ENCODE peak calls at places on chromosomes 2 and 18, in six cellular contexts. A is ureter; E is effector memory CD8-positive, alpha-beta T cell; Y is mesenchymal stem cell; F is NCI-H1092; V is NT2/D1. I is an unnamed sample.

GRCh38 chr2:13056259-13056843 is 339.6 kb downstream of the TRIB2 start:
- DNase-seq in F (no peak), V (peak; percentile 5), A (no peak), Y (peak; percentile 12), E (no peak), I (no peak)

GRCh38 chr2:147086715-147087114 is 758.1 kb upstream of the ACVR2A start:
- DNase-seq in E (no peak), F (no peak), Y (no peak), V (no peak), A (no peak), I (no peak)

GRCh38 chr2:28343971-28344715 is 48.5 kb upstream of the FOSL2 start:
- DNase-seq in F (no peak), Y (no peak), E (no peak), A (no peak), V (no peak), I (no peak)

GRCh38 chr2:99159594-99159993 is 4.8 kb downstream of the LIPT1 start:
- DNase-seq in Y (no peak), F (no peak), A (no peak), V (no peak), E (no peak), I (no peak)

GRCh38 chr2:222038086-222038802 is 260.6 kb downstream of the PAX3 start:
- DNase-seq in E (no peak), Y (peak; percentile 24), F (no peak), A (no peak), V (no peak), I (no peak)

GRCh38 chr2:40101076-40101688 is 322.1 kb upstream of the THUMPD2 start:
- DNase-seq in E (no peak), A (no peak), Y (peak; percentile 88), V (no peak), F (no peak), I (no peak)

GRCh38 chr2:218301176-218301819 is 9.0 kb upstream of the TMBIM1 start:
- DNase-seq in V (peak; percentile 92), Y (peak; percentile 83), F (peak; percentile 73), A (peak; percentile 93), E (peak; percentile 89), I (no peak)

GRCh38 chr18:58307441-58307840 is 263.4 kb downstream of the NEDD4L start:
- DNase-seq in Y (no peak), V (no peak), A (no peak), E (no peak), F (no peak), I (no peak)

GRCh38 chr2:191250400-191250799 is 5.2 kb downstream of the MYO1B start:
- DNase-seq in A (no peak), Y (peak; percentile 28), E (no peak), F (no peak), V (no peak), I (no peak)

GRCh38 chr2:20641123-20641985 is 9.5 kb downstream of the HS1BP3 start:
- DNase-seq in V (no peak), E (no peak), F (no peak), Y (peak; percentile 77), A (no peak), I (no peak)

GRCh38 chr2:240229603-240230423 is 89.4 kb upstream of the OTOS start:
- DNase-seq in V (no peak), A (peak; percentile 38), F (no peak), Y (no peak), E (no peak), I (peak; percentile 89)

GRCh38 chr2:63698825-63699548 is 110.2 kb downstream of the MDH1 start:
- DNase-seq in E (no peak), V (peak; percentile 38), Y (peak; percentile 93), F (no peak), A (peak; percentile 51), I (no peak)

GRCh38 chr2:172564376-172564775 is 8.5 kb downstream of the PDK1 start:
- DNase-seq in E (no peak), F (no peak), Y (no peak), V (no peak), A (no peak), I (no peak)

GRCh38 chr2:85838181-85838580 is 50.6 kb downstream of the ST3GAL5 start:
- DNase-seq in E (no peak), A (peak; percentile 28), Y (no peak), V (no peak), F (no peak), I (no peak)

GRCh38 chr2:223084873-223085272 is 32.9 kb downstream of the KCNE4 start:
- DNase-seq in V (peak; percentile 49), E (no peak), F (no peak), Y (no peak), A (no peak), I (no peak)

GRCh38 chr2:179438653-179439052 is 174.0 kb upstream of the SESTD1 start:
- DNase-seq in F (no peak), E (no peak), V (no peak), Y (no peak), A (no peak), I (no peak)

GRCh38 chr2:182023235-182023634 is 37.6 kb downstream of the PPP1R1C start:
- DNase-seq in A (no peak), E (no peak), Y (no peak), F (no peak), V (no peak), I (no peak)

GRCh38 chr18:1014496-1014895 is 109.8 kb downstream of the ADCYAP1 start:
- DNase-seq in Y (peak; percentile 43), E (no peak), V (no peak), F (no peak), A (no peak), I (no peak)

GRCh38 chr18:40529478-40529877 is 1425.6 kb upstream of the PIK3C3 start:
- DNase-seq in A (no peak), E (no peak), V (no peak), F (no peak), Y (peak; percentile 14), I (no peak)

GRCh38 chr2:9815844-9816279 is 27.4 kb upstream of the TAF1B start:
- DNase-seq in V (no peak), E (no peak), A (no peak), Y (peak; percentile 4), F (no peak), I (no peak)

GRCh38 chr2:134513468-134513810 is 205.4 kb downstream of the TMEM163 start:
- DNase-seq in A (no peak), Y (no peak), E (no peak), F (no peak), V (no peak), I (no peak)

GRCh38 chr2:240564571-240565266 is 3.6 kb upstream of the RNPEPL1 start:
- DNase-seq in A (peak; percentile 42), E (no peak), V (no peak), Y (peak; percentile 90), F (no peak), I (no peak)

GRCh38 chr2:197869501-197870111 is 65.2 kb downstream of the PLCL1 start:
- DNase-seq in Y (peak; percentile 50), E (no peak), F (no peak), V (no peak), A (no peak), I (no peak)

GRCh38 chr2:118842687-118843491 is 4.6 kb downstream of the EN1 start:
- DNase-seq in Y (no peak), F (no peak), V (no peak), E (no peak), A (no peak), I (no peak)

GRCh38 chr2:27807476-27807875 is 36.0 kb downstream of the MRPL33 start:
- DNase-seq in A (no peak), Y (peak; percentile 26), F (no peak), V (no peak), E (no peak), I (no peak)

GRCh38 chr2:7726989-7727388 is 809.8 kb downstream of the RNF144A start:
- DNase-seq in V (no peak), F (no peak), A (no peak), Y (no peak), E (no peak), I (no peak)

GRCh38 chr2:95307036-95307435 is 9.9 kb downstream of the KCNIP3 start:
- DNase-seq in F (no peak), A (no peak), V (no peak), E (no peak), Y (no peak), I (no peak)

GRCh38 chr2:168030862-168031624 is 216.4 kb downstream of the STK39 start:
- DNase-seq in E (no peak), V (no peak), F (no peak), A (no peak), Y (peak; percentile 82), I (no peak)

GRCh38 chr18:37393945-37394609 is 171.5 kb downstream of the CELF4 start:
- DNase-seq in V (peak; percentile 43), E (no peak), A (peak; percentile 69), F (peak; percentile 71), Y (peak; percentile 89), I (no peak)

GRCh38 chr2:119732451-119733164 is 27.1 kb upstream of the PTPN4 start:
- DNase-seq in A (no peak), E (no peak), Y (no peak), F (no peak), V (no peak), I (no peak)

GRCh38 chr2:15973446-15974202 is 33.3 kb downstream of the MYCN start:
- DNase-seq in F (no peak), A (no peak), V (no peak), Y (no peak), E (no peak), I (no peak)

GRCh38 chr2:65063426-65063825 is 7.2 kb downstream of the CEP68 start:
- DNase-seq in F (no peak), E (no peak), Y (no peak), V (no peak), A (no peak), I (no peak)

GRCh38 chr2:169734172-169734847 is 678 bp downstream of the KLHL23 start:
- DNase-seq in E (no peak), Y (peak; percentile 22), A (no peak), V (no peak), F (peak; percentile 2), I (no peak)

GRCh38 chr2:129011466-129012061 is 692.9 kb upstream of the HS6ST1 start:
- DNase-seq in F (no peak), A (no peak), E (no peak), Y (no peak), V (no peak), I (peak; percentile 88)

GRCh38 chr2:237297421-237298155 is 116.4 kb downstream of the COL6A3 start:
- DNase-seq in V (no peak), Y (peak; percentile 71), F (no peak), A (no peak), E (no peak), I (no peak)

GRCh38 chr2:164458801-164459200 is 162.5 kb downstream of the GRB14 start:
- DNase-seq in E (no peak), V (peak; percentile 16), Y (no peak), A (no peak), F (no peak), I (no peak)

GRCh38 chr2:201357216-201357615 is at the start of gene FLACC1:
- DNase-seq in V (no peak), E (no peak), F (no peak), A (no peak), Y (peak; percentile 97), I (no peak)

GRCh38 chr2:58475756-58476155 is 234.6 kb upstream of the FANCL start:
- DNase-seq in V (no peak), E (no peak), A (no peak), Y (no peak), F (no peak), I (no peak)